ENCODE peak calls at places on chromosomes 5 and 9, in five cellular contexts. One of them, this sample, is unnamed.
A peak's percentile ranks its signal among the peaks of the same experiment; 100 is the strongest.

GRCh38 chr9:122122903-122123632 is 30.0 kb upstream of the TTLL11 start:
- DNase-seq in stomach: peak; percentile 76
- DNase-seq in transverse colon: peak; percentile 74
- DNase-seq in esophagus muscularis mucosa: no peak
- DNase-seq in suprapubic skin: no peak
- DNase-seq in this sample: peak; percentile 86

GRCh38 chr5:44002381-44002901 is 386.8 kb downstream of the FGF10 start:
- DNase-seq in stomach: peak; percentile 74
- DNase-seq in transverse colon: no peak
- DNase-seq in esophagus muscularis mucosa: no peak
- DNase-seq in suprapubic skin: no peak
- DNase-seq in this sample: no peak

GRCh38 chr5:153559926-153560325 is 69.5 kb downstream of the GRIA1 start:
- DNase-seq in stomach: no peak
- DNase-seq in transverse colon: no peak
- DNase-seq in esophagus muscularis mucosa: no peak
- DNase-seq in suprapubic skin: no peak
- DNase-seq in this sample: no peak

GRCh38 chr5:76325876-76326491 is 77.1 kb upstream of the IQGAP2 start:
- DNase-seq in stomach: no peak
- DNase-seq in transverse colon: peak; percentile 59
- DNase-seq in esophagus muscularis mucosa: no peak
- DNase-seq in suprapubic skin: no peak
- DNase-seq in this sample: no peak

GRCh38 chr9:79155308-79155707 is 416.5 kb upstream of the TLE4 start:
- DNase-seq in stomach: no peak
- DNase-seq in transverse colon: no peak
- DNase-seq in esophagus muscularis mucosa: no peak
- DNase-seq in suprapubic skin: no peak
- DNase-seq in this sample: no peak

GRCh38 chr9:126295936-126296600 is 30.6 kb upstream of the MVB12B start:
- DNase-seq in stomach: no peak
- DNase-seq in transverse colon: no peak
- DNase-seq in esophagus muscularis mucosa: no peak
- DNase-seq in suprapubic skin: no peak
- DNase-seq in this sample: no peak

GRCh38 chr9:4887556-4887955 is 94.8 kb downstream of the RCL1 start:
- DNase-seq in stomach: no peak
- DNase-seq in transverse colon: no peak
- DNase-seq in esophagus muscularis mucosa: no peak
- DNase-seq in suprapubic skin: no peak
- DNase-seq in this sample: no peak

GRCh38 chr5:37198842-37199241 is 50.3 kb downstream of the CPLANE1 start:
- DNase-seq in stomach: no peak
- DNase-seq in transverse colon: no peak
- DNase-seq in esophagus muscularis mucosa: no peak
- DNase-seq in suprapubic skin: no peak
- DNase-seq in this sample: no peak

GRCh38 chr5:80959768-80960442 is at the start of gene RASGRF2:
- DNase-seq in stomach: peak; percentile 26
- DNase-seq in transverse colon: peak; percentile 49
- DNase-seq in esophagus muscularis mucosa: no peak
- DNase-seq in suprapubic skin: no peak
- DNase-seq in this sample: peak; percentile 65

GRCh38 chr9:27431573-27431972 is 92.5 kb upstream of the IFNK start:
- DNase-seq in stomach: no peak
- DNase-seq in transverse colon: no peak
- DNase-seq in esophagus muscularis mucosa: no peak
- DNase-seq in suprapubic skin: no peak
- DNase-seq in this sample: no peak

GRCh38 chr5:15533124-15533893 is 33.3 kb downstream of the FBXL7 start:
- DNase-seq in stomach: no peak
- DNase-seq in transverse colon: no peak
- DNase-seq in esophagus muscularis mucosa: peak; percentile 19
- DNase-seq in suprapubic skin: no peak
- DNase-seq in this sample: no peak

GRCh38 chr5:5351288-5352089 is 71.0 kb upstream of the ICE1 start:
- DNase-seq in stomach: no peak
- DNase-seq in transverse colon: no peak
- DNase-seq in esophagus muscularis mucosa: no peak
- DNase-seq in suprapubic skin: no peak
- DNase-seq in this sample: no peak

GRCh38 chr5:176529116-176529823 is 7.9 kb downstream of the RNF44 start:
- DNase-seq in stomach: no peak
- DNase-seq in transverse colon: no peak
- DNase-seq in esophagus muscularis mucosa: no peak
- DNase-seq in suprapubic skin: no peak
- DNase-seq in this sample: no peak

GRCh38 chr9:119453980-119454379 is 84.7 kb upstream of the BRINP1 start:
- DNase-seq in stomach: no peak
- DNase-seq in transverse colon: no peak
- DNase-seq in esophagus muscularis mucosa: no peak
- DNase-seq in suprapubic skin: no peak
- DNase-seq in this sample: no peak

GRCh38 chr9:100590481-100590880 is 12.6 kb downstream of the CAVIN4 start:
- DNase-seq in stomach: no peak
- DNase-seq in transverse colon: no peak
- DNase-seq in esophagus muscularis mucosa: no peak
- DNase-seq in suprapubic skin: no peak
- DNase-seq in this sample: no peak

GRCh38 chr9:106830527-106831140 is 32.3 kb upstream of the ZNF462 start:
- DNase-seq in stomach: no peak
- DNase-seq in transverse colon: peak; percentile 11
- DNase-seq in esophagus muscularis mucosa: no peak
- DNase-seq in suprapubic skin: no peak
- DNase-seq in this sample: peak; percentile 70

GRCh38 chr5:92909545-92909962 is 671.5 kb downstream of the NR2F1-AS1 start:
- DNase-seq in stomach: no peak
- DNase-seq in transverse colon: no peak
- DNase-seq in esophagus muscularis mucosa: no peak
- DNase-seq in suprapubic skin: no peak
- DNase-seq in this sample: no peak

GRCh38 chr5:100777680-100778281 is 125.3 kb downstream of the ST8SIA4 start:
- DNase-seq in stomach: no peak
- DNase-seq in transverse colon: peak; percentile 37
- DNase-seq in esophagus muscularis mucosa: no peak
- DNase-seq in suprapubic skin: no peak
- DNase-seq in this sample: no peak

GRCh38 chr5:2196989-2197531 is 314.3 kb upstream of the IRX4 start:
- DNase-seq in stomach: no peak
- DNase-seq in transverse colon: no peak
- DNase-seq in esophagus muscularis mucosa: no peak
- DNase-seq in suprapubic skin: no peak
- DNase-seq in this sample: no peak

GRCh38 chr9:114015607-114016006 is 62.5 kb downstream of the AMBP start:
- DNase-seq in stomach: no peak
- DNase-seq in transverse colon: no peak
- DNase-seq in esophagus muscularis mucosa: peak; percentile 60
- DNase-seq in suprapubic skin: no peak
- DNase-seq in this sample: no peak

GRCh38 chr9:37329576-37329975 is 92.9 kb upstream of the GRHPR start:
- DNase-seq in stomach: no peak
- DNase-seq in transverse colon: no peak
- DNase-seq in esophagus muscularis mucosa: no peak
- DNase-seq in suprapubic skin: no peak
- DNase-seq in this sample: no peak

GRCh38 chr5:141677415-141677814 is 4.6 kb downstream of the ARAP3 start:
- DNase-seq in stomach: no peak
- DNase-seq in transverse colon: no peak
- DNase-seq in esophagus muscularis mucosa: no peak
- DNase-seq in suprapubic skin: no peak
- DNase-seq in this sample: no peak

GRCh38 chr5:169106906-169107305 is 194.0 kb downstream of the SLIT3 start:
- DNase-seq in stomach: no peak
- DNase-seq in transverse colon: no peak
- DNase-seq in esophagus muscularis mucosa: no peak
- DNase-seq in suprapubic skin: no peak
- DNase-seq in this sample: no peak

GRCh38 chr5:39417979-39418378 is 6.8 kb downstream of the DAB2 start:
- DNase-seq in stomach: no peak
- DNase-seq in transverse colon: no peak
- DNase-seq in esophagus muscularis mucosa: no peak
- DNase-seq in suprapubic skin: no peak
- DNase-seq in this sample: no peak

GRCh38 chr5:163789870-163790269 is 284.5 kb downstream of the MAT2B start:
- DNase-seq in stomach: no peak
- DNase-seq in transverse colon: no peak
- DNase-seq in esophagus muscularis mucosa: no peak
- DNase-seq in suprapubic skin: no peak
- DNase-seq in this sample: no peak

GRCh38 chr9:121619989-121620673 is 31.3 kb upstream of the DAB2IP start:
- DNase-seq in stomach: peak; percentile 77
- DNase-seq in transverse colon: no peak
- DNase-seq in esophagus muscularis mucosa: no peak
- DNase-seq in suprapubic skin: no peak
- DNase-seq in this sample: no peak

GRCh38 chr9:14198544-14199510 is 115.1 kb downstream of the NFIB start:
- DNase-seq in stomach: peak; percentile 60
- DNase-seq in transverse colon: peak; percentile 41
- DNase-seq in esophagus muscularis mucosa: no peak
- DNase-seq in suprapubic skin: peak; percentile 88
- DNase-seq in this sample: peak; percentile 86

GRCh38 chr5:117999939-118000549 is 988.3 kb downstream of the DTWD2 start:
- DNase-seq in stomach: no peak
- DNase-seq in transverse colon: no peak
- DNase-seq in esophagus muscularis mucosa: no peak
- DNase-seq in suprapubic skin: no peak
- DNase-seq in this sample: no peak

GRCh38 chr5:3302228-3302627 is 293.4 kb upstream of the IRX1 start:
- DNase-seq in stomach: no peak
- DNase-seq in transverse colon: no peak
- DNase-seq in esophagus muscularis mucosa: no peak
- DNase-seq in suprapubic skin: no peak
- DNase-seq in this sample: no peak

GRCh38 chr5:3303777-3304176 is 291.9 kb upstream of the IRX1 start:
- DNase-seq in stomach: no peak
- DNase-seq in transverse colon: no peak
- DNase-seq in esophagus muscularis mucosa: no peak
- DNase-seq in suprapubic skin: no peak
- DNase-seq in this sample: no peak

GRCh38 chr5:3299441-3299840 is 296.2 kb upstream of the IRX1 start:
- DNase-seq in stomach: no peak
- DNase-seq in transverse colon: no peak
- DNase-seq in esophagus muscularis mucosa: no peak
- DNase-seq in suprapubic skin: no peak
- DNase-seq in this sample: no peak

GRCh38 chr5:3301316-3301715 is 294.3 kb upstream of the IRX1 start:
- DNase-seq in stomach: no peak
- DNase-seq in transverse colon: no peak
- DNase-seq in esophagus muscularis mucosa: no peak
- DNase-seq in suprapubic skin: no peak
- DNase-seq in this sample: no peak

DNA sequence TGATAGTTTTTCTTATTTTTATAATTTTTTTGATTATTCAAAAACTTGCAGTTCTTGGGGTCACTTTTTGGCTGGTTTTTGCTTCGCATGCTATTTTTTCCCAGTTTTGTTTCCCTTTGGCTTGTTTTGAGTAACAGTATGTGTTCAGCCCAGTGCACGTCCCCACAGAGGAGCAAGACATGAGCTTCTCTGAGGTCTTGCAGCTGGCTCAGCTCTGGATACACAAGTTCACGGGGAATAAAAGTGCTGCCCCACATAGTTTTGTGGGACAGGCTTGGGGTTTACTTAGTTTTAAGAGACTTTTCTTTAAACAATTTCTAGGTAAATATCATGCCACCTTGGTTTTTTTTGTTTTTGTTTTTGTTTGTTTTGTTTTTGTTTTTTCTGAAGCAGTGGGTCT is 297.8 kb upstream of the IRX1 start:
- DNase-seq in stomach: no peak
- DNase-seq in transverse colon: no peak
- DNase-seq in esophagus muscularis mucosa: no peak
- DNase-seq in suprapubic skin: no peak
- DNase-seq in this sample: no peak
- H3K27ac ChIP-seq in stomach: no peak overlapping the region
- H3K27ac ChIP-seq in transverse colon: no peak overlapping the region
- H3K27ac ChIP-seq in esophagus muscularis mucosa: no peak overlapping the region
- H3K27ac ChIP-seq in suprapubic skin: no peak overlapping the region
- H3K27ac ChIP-seq in this sample: no peak overlapping the region

GRCh38 chr5:171847026-171847425 is 61.4 kb downstream of the SMIM23 start:
- DNase-seq in stomach: no peak
- DNase-seq in transverse colon: no peak
- DNase-seq in esophagus muscularis mucosa: no peak
- DNase-seq in suprapubic skin: no peak
- DNase-seq in this sample: no peak

GRCh38 chr5:171848911-171849520 is 63.4 kb downstream of the SMIM23 start:
- DNase-seq in stomach: no peak
- DNase-seq in transverse colon: no peak
- DNase-seq in esophagus muscularis mucosa: no peak
- DNase-seq in suprapubic skin: no peak
- DNase-seq in this sample: no peak

GRCh38 chr5:171848006-171848405 is 62.4 kb downstream of the SMIM23 start:
- DNase-seq in stomach: no peak
- DNase-seq in transverse colon: no peak
- DNase-seq in esophagus muscularis mucosa: no peak
- DNase-seq in suprapubic skin: no peak
- DNase-seq in this sample: no peak

GRCh38 chr5:171849585-171850353 is 64.2 kb downstream of the SMIM23 start:
- DNase-seq in stomach: no peak
- DNase-seq in transverse colon: no peak
- DNase-seq in esophagus muscularis mucosa: no peak
- DNase-seq in suprapubic skin: no peak
- DNase-seq in this sample: no peak

GRCh38 chr5:171848487-171848886 is 62.9 kb downstream of the SMIM23 start:
- DNase-seq in stomach: no peak
- DNase-seq in transverse colon: no peak
- DNase-seq in esophagus muscularis mucosa: no peak
- DNase-seq in suprapubic skin: no peak
- DNase-seq in this sample: no peak
- TF ChIP-seq POLR2AphosphoS5 in stomach: no peak
- TF ChIP-seq POLR2AphosphoS5 in transverse colon: no peak
- TF ChIP-seq POLR2AphosphoS5 in esophagus muscularis mucosa: no peak
- TF ChIP-seq POLR2AphosphoS5 in suprapubic skin: no peak
- TF ChIP-seq POLR2AphosphoS5 in this sample: no peak

GRCh38 chr5:134436523-134437339 is 25.1 kb upstream of the CDKN2AIPNL start:
- DNase-seq in stomach: peak; percentile 80
- DNase-seq in transverse colon: peak; percentile 86
- DNase-seq in esophagus muscularis mucosa: no peak
- DNase-seq in suprapubic skin: peak; percentile 89
- DNase-seq in this sample: peak; percentile 82
- TF ChIP-seq EP300 in stomach: no peak
- TF ChIP-seq EP300 in transverse colon: peak; percentile 15
- TF ChIP-seq EP300 in esophagus muscularis mucosa: no peak
- TF ChIP-seq EP300 in suprapubic skin: no peak
- TF ChIP-seq EP300 in this sample: no peak

DNA sequence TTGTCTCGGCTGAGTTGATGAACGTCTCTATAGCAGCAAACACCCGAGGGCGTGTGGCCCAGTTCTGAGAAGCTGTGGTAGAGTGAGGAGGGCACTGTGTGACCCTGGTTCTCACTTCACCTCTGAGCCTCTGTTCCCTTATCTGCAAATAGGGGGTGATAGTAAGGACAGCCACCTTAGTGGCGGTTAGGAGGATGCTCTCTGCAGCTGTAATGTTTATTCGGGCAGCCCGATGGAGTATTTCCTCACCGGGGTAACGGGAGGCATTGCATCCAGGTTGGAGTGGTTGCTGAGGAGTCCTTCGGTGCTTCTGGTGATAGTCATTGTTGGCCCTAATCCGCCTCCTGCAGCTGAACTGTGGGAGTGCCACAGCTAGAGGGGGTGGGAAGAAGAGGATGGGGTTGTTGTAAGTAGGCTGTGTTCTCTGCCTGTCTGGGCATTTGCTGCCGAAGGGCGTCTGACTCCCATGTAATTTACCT is 13.9 kb downstream of the PRRC2B start:
- DNase-seq in stomach: no peak
- DNase-seq in transverse colon: peak; percentile 34
- DNase-seq in esophagus muscularis mucosa: no peak
- DNase-seq in suprapubic skin: no peak
- DNase-seq in this sample: peak; percentile 80
- H3K27ac ChIP-seq in stomach: peak overlapping the region; percentile 79
- H3K27ac ChIP-seq in transverse colon: peak overlapping the region; percentile 80
- H3K27ac ChIP-seq in esophagus muscularis mucosa: peak overlapping the region; percentile 99
- H3K27ac ChIP-seq in suprapubic skin: peak overlapping the region; percentile 72
- H3K27ac ChIP-seq in this sample: peak overlapping the region; percentile 97

This sample was measured in sigmoid colon.